ENCODE peak calls at places on chromosomes 16 and 17, in six cellular contexts. E is left colon, G is NB4, I is Right ventricle myocardium superior, J is SK-N-DZ, P is T-helper 1 cell. U is an unnamed sample.

GRCh38 chr17:79933863-79934652 is 94.8 kb upstream of the CBX4 start:
- DNase-seq in E (peak; percentile 60), G (peak; percentile 88), I (peak; percentile 64), J (no peak), P (no peak), U (peak; percentile 71)

GRCh38 chr17:2179615-2180295 is 123.8 kb downstream of the SMG6 start:
- DNase-seq in E (peak; percentile 62), G (no peak), I (peak; percentile 79), J (no peak), P (no peak), U (peak; percentile 71)

GRCh38 chr17:16135461-16135860 is 79.9 kb downstream of the NCOR1 start:
- DNase-seq in E (no peak), G (no peak), I (no peak), J (no peak), P (no peak), U (no peak)

GRCh38 chr16:86503830-86504229 is 6.5 kb upstream of the FOXF1 start:
- DNase-seq in E (no peak), G (no peak), I (no peak), J (no peak), P (no peak), U (no peak)

GRCh38 chr16:58087209-58087913 is 41.8 kb downstream of the CFAP20 start:
- DNase-seq in E (no peak), G (no peak), I (no peak), J (no peak), P (no peak), U (no peak)

GRCh38 chr16:49524578-49525315 is 151.1 kb downstream of the C16orf78 start:
- DNase-seq in E (no peak), G (no peak), I (no peak), J (no peak), P (no peak), U (no peak)

GRCh38 chr16:68782198-68783174 is 45.4 kb downstream of the CDH1 start:
- DNase-seq in E (no peak), G (peak; percentile 63), I (no peak), J (no peak), P (no peak), U (no peak)

GRCh38 chr17:71117461-71117860 is 948.1 kb downstream of the KCNJ2 start:
- DNase-seq in E (no peak), G (no peak), I (no peak), J (no peak), P (no peak), U (no peak)